ENCODE peak calls at places on chromosomes 13 and 19, in seven cellular contexts. K is cardiac muscle cell, P is NCI-H1436, O is heart right ventricle, F is WTC11, B is upper lobe of left lung, Z is dorsolateral prefrontal cortex. N is an unnamed sample.

GRCh38 chr13:32209670-32210069 is 105.5 kb downstream of the ZAR1L start:
- DNase-seq in K (peak), P (no peak), O (no peak), F (no peak), B (no peak), Z (no peak), N (no peak)

GRCh38 chr19:5929646-5930045 is 15.6 kb downstream of the CAPS start:
- DNase-seq in K (no peak), P (no peak), O (no peak), F (no peak), B (no peak), Z (no peak), N (no peak)

GRCh38 chr13:81487151-81487550 is 1146.2 kb upstream of the SPRY2 start:
- DNase-seq in K (peak), P (peak), O (no peak), F (peak), B (no peak), Z (no peak), N (no peak)

GRCh38 chr13:59303433-59303832 is 860.3 kb downstream of the DIAPH3 start:
- DNase-seq in K (no peak), P (no peak), O (no peak), F (no peak), B (no peak), Z (no peak), N (no peak)

GRCh38 chr19:3368848-3369336 is 2.5 kb downstream of the NFIC start:
- DNase-seq in K (no peak), P (no peak), O (no peak), F (no peak), B (no peak), Z (no peak), N (no peak)

GRCh38 chr19:3986260-3987041 is 1.2 kb upstream of the EEF2 start:
- DNase-seq in K (peak), P (peak), O (peak), F (peak), B (peak), Z (no peak), N (no peak)

GRCh38 chr13:19961484-19961883 is 3.0 kb downstream of the ZMYM2 start:
- DNase-seq in K (no peak), P (no peak), O (no peak), F (no peak), B (no peak), Z (no peak), N (no peak)

GRCh38 chr13:42049454-42049780 is 969 bp downstream of the DGKH start:
- DNase-seq in K (no peak), P (no peak), O (no peak), F (peak), B (no peak), Z (no peak), N (no peak)

GRCh38 chr13:22161871-22162270 is 491.0 kb downstream of the FGF9 start:
- DNase-seq in K (no peak), P (no peak), O (no peak), F (no peak), B (no peak), Z (no peak), N (no peak)

GRCh38 chr19:18683109-18683954 is at the start of gene CRTC1:
- DNase-seq in K (peak), P (peak), O (peak), F (peak), B (peak), Z (no peak), N (peak)

GRCh38 chr19:3112375-3113099 is 18.4 kb downstream of the GNA11 start:
- DNase-seq in K (no peak), P (no peak), O (no peak), F (no peak), B (no peak), Z (no peak), N (no peak)

N was measured in Right ventricle myocardium superior.